ENCODE peak calls at places on chromosomes 12 and 14, in four cellular contexts. One of them, this sample, is unnamed.

GRCh38 chr12:70059373-70059772 is 183.9 kb upstream of the CNOT2 start:
- DNase-seq in H9: no peak
- DNase-seq in mesendoderm: no peak
- DNase-seq in IMR-90: no peak
- DNase-seq in this sample: no peak

GRCh38 chr12:79000501-79000900 is 135.9 kb downstream of the SYT1 start:
- DNase-seq in mesendoderm: no peak
- DNase-seq in H9: no peak
- DNase-seq in IMR-90: peak
- DNase-seq in this sample: no peak

GRCh38 chr12:90712671-90713070 is 242.3 kb downstream of the CCER1 start:
- DNase-seq in H9: no peak
- DNase-seq in mesendoderm: no peak
- DNase-seq in IMR-90: no peak
- DNase-seq in this sample: no peak

GRCh38 chr12:936377-937345 is 12.8 kb downstream of the RAD52 start:
- DNase-seq in IMR-90: no peak
- DNase-seq in mesendoderm: no peak
- DNase-seq in H9: no peak
- DNase-seq in this sample: no peak

GRCh38 chr12:82635263-82635662 is 51.4 kb upstream of the TMTC2 start:
- DNase-seq in H9: no peak
- DNase-seq in mesendoderm: no peak
- DNase-seq in IMR-90: no peak
- DNase-seq in this sample: no peak

GRCh38 chr12:121669525-121669908 is at the start of gene MORN3:
- DNase-seq in mesendoderm: peak
- DNase-seq in IMR-90: no peak
- DNase-seq in H9: no peak
- DNase-seq in this sample: no peak

GRCh38 chr12:7645395-7646177 is 20.1 kb downstream of the APOBEC1 start:
- DNase-seq in IMR-90: peak
- DNase-seq in H9: peak
- DNase-seq in mesendoderm: peak
- DNase-seq in this sample: no peak

GRCh38 chr12:22692964-22693555 is 68.1 kb downstream of the ETNK1 start:
- DNase-seq in mesendoderm: no peak
- DNase-seq in IMR-90: no peak
- DNase-seq in H9: no peak
- DNase-seq in this sample: no peak

GRCh38 chr14:54818201-54819133 is 84.2 kb downstream of the GCH1 start:
- DNase-seq in IMR-90: peak
- DNase-seq in mesendoderm: peak
- DNase-seq in H9: peak
- DNase-seq in this sample: peak

GRCh38 chr12:116955382-116956021 is 44.8 kb downstream of the FBXW8 start:
- DNase-seq in IMR-90: peak
- DNase-seq in mesendoderm: peak
- DNase-seq in H9: no peak
- DNase-seq in this sample: peak

GRCh38 chr12:128356547-128356946 is 89.6 kb downstream of the TMEM132C start:
- DNase-seq in IMR-90: no peak
- DNase-seq in H9: no peak
- DNase-seq in mesendoderm: no peak
- DNase-seq in this sample: no peak

GRCh38 chr14:73477618-73478266 is 13.0 kb upstream of the RIOX1 start:
- DNase-seq in mesendoderm: no peak
- DNase-seq in H9: no peak
- DNase-seq in IMR-90: peak
- DNase-seq in this sample: peak

GRCh38 chr14:67554341-67554740 is 21.3 kb downstream of the PLEKHH1 start:
- DNase-seq in H9: no peak
- DNase-seq in IMR-90: no peak
- DNase-seq in mesendoderm: no peak
- DNase-seq in this sample: no peak

GRCh38 chr14:55913324-55914035 is 204.7 kb upstream of the PELI2 start:
- DNase-seq in H9: no peak
- DNase-seq in mesendoderm: no peak
- DNase-seq in IMR-90: peak
- DNase-seq in this sample: no peak

GRCh38 chr12:116164263-116164817 is 113.2 kb downstream of the MED13L start:
- DNase-seq in mesendoderm: peak
- DNase-seq in H9: no peak
- DNase-seq in IMR-90: peak
- DNase-seq in this sample: no peak

GRCh38 chr12:96670334-96670899 is 181.0 kb downstream of the CFAP54 start:
- DNase-seq in mesendoderm: no peak
- DNase-seq in IMR-90: no peak
- DNase-seq in H9: no peak
- DNase-seq in this sample: peak

GRCh38 chr14:51501746-51502145 is 150.0 kb upstream of the FRMD6 start:
- DNase-seq in mesendoderm: no peak
- DNase-seq in H9: no peak
- DNase-seq in IMR-90: no peak
- DNase-seq in this sample: no peak

GRCh38 chr12:2765608-2766007 is 29.2 kb upstream of the FKBP4 start:
- DNase-seq in mesendoderm: no peak
- DNase-seq in H9: peak
- DNase-seq in IMR-90: no peak
- DNase-seq in this sample: no peak

GRCh38 chr12:106304001-106304421 is 1.5 kb downstream of the TCP11L2 start:
- DNase-seq in IMR-90: no peak
- DNase-seq in mesendoderm: no peak
- DNase-seq in H9: no peak
- DNase-seq in this sample: peak

GRCh38 chr12:120091371-120092090 is 25.0 kb downstream of the RAB35 start:
- DNase-seq in H9: no peak
- DNase-seq in IMR-90: no peak
- DNase-seq in mesendoderm: no peak
- DNase-seq in this sample: no peak

GRCh38 chr12:5022465-5023061 is 21.1 kb upstream of the KCNA5 start:
- DNase-seq in IMR-90: peak
- DNase-seq in H9: peak
- DNase-seq in mesendoderm: peak
- DNase-seq in this sample: peak

GRCh38 chr12:29733060-29733459 is 50.7 kb downstream of the TMTC1 start:
- DNase-seq in H9: no peak
- DNase-seq in IMR-90: peak
- DNase-seq in mesendoderm: no peak
- DNase-seq in this sample: no peak

GRCh38 chr12:14442221-14442881 is 76.9 kb downstream of the ATF7IP start:
- DNase-seq in H9: no peak
- DNase-seq in mesendoderm: no peak
- DNase-seq in IMR-90: no peak
- DNase-seq in this sample: no peak

GRCh38 chr12:45268672-45269406 is 52.9 kb downstream of the ANO6 start:
- DNase-seq in IMR-90: peak
- DNase-seq in H9: no peak
- DNase-seq in mesendoderm: peak
- DNase-seq in this sample: peak

GRCh38 chr14:24483604-24484252 is 24.3 kb downstream of the CMA1 start:
- DNase-seq in mesendoderm: peak
- DNase-seq in H9: no peak
- DNase-seq in IMR-90: peak
- DNase-seq in this sample: peak

GRCh38 chr12:113368331-113368730 is 9.9 kb downstream of the PLBD2 start:
- DNase-seq in IMR-90: no peak
- DNase-seq in H9: no peak
- DNase-seq in mesendoderm: peak
- DNase-seq in this sample: no peak

GRCh38 chr12:58916891-58917570 is 3.3 kb downstream of the LRIG3 start:
- DNase-seq in IMR-90: peak
- DNase-seq in H9: no peak
- DNase-seq in mesendoderm: peak
- DNase-seq in this sample: no peak

GRCh38 chr14:37150414-37150813 is 22.0 kb downstream of the SLC25A21 start:
- DNase-seq in mesendoderm: peak
- DNase-seq in IMR-90: peak
- DNase-seq in H9: no peak
- DNase-seq in this sample: peak

GRCh38 chr14:100419856-100420255 is 96.7 kb downstream of the SLC25A47 start:
- DNase-seq in H9: peak
- DNase-seq in IMR-90: no peak
- DNase-seq in mesendoderm: peak
- DNase-seq in this sample: no peak

GRCh38 chr14:100416081-100416480 is 92.9 kb downstream of the SLC25A47 start:
- DNase-seq in mesendoderm: no peak
- DNase-seq in IMR-90: no peak
- DNase-seq in H9: no peak
- DNase-seq in this sample: peak

GRCh38 chr14:100415226-100415625 is 92.1 kb downstream of the SLC25A47 start:
- DNase-seq in H9: no peak
- DNase-seq in IMR-90: no peak
- DNase-seq in mesendoderm: no peak
- DNase-seq in this sample: peak

GRCh38 chr14:100416921-100417451 is 93.8 kb downstream of the SLC25A47 start:
- DNase-seq in H9: no peak
- DNase-seq in IMR-90: peak
- DNase-seq in mesendoderm: peak
- DNase-seq in this sample: peak

DNA sequence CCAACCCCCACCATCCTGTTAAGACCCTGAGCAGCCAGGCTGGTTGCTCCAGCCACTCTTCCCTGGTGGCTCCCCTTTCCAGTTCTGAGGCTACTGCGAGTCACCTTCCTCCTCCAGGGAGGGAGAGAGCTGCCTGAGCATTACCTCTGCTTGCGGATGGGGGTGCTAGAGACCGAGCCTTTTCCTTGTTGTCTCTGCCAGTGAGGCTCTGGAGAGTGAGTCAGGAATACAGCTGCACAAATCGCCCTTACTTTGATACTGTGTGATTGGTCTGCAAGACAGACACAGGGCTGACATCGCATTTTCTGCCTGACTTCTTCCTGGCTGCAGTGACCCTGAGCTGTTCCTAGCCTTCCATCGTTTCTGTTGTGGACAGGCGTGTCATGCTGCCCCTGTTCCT is 94.3 kb downstream of the SLC25A47 start:
- DNase-seq in IMR-90: peak
- DNase-seq in H9: peak
- DNase-seq in mesendoderm: peak
- DNase-seq in this sample: peak
- H2AK5ac ChIP-seq in IMR-90: peak
- H2AK5ac ChIP-seq in H9: no peak
- H2AK5ac ChIP-seq in mesendoderm: no peak
- H2AK5ac ChIP-seq in this sample: no peak

GRCh38 chr12:54032627-54033100 is at the start of gene HOXC5:
- DNase-seq in IMR-90: peak
- DNase-seq in H9: peak
- DNase-seq in mesendoderm: peak
- DNase-seq in this sample: peak
- H2BK5ac ChIP-seq in IMR-90: no peak
- H2BK5ac ChIP-seq in H9: no peak
- H2BK5ac ChIP-seq in mesendoderm: no peak
- H2BK5ac ChIP-seq in this sample: no peak

GRCh38 chr14:61569783-61570182 is 125.5 kb upstream of the HIF1A start:
- DNase-seq in mesendoderm: no peak
- DNase-seq in H9: no peak
- DNase-seq in IMR-90: peak
- DNase-seq in this sample: no peak

GRCh38 chr14:61569308-61569707 is 126.0 kb upstream of the HIF1A start:
- DNase-seq in mesendoderm: no peak
- DNase-seq in IMR-90: no peak
- DNase-seq in H9: no peak
- DNase-seq in this sample: no peak

GRCh38 chr14:61570961-61571299 is 124.4 kb upstream of the HIF1A start:
- DNase-seq in H9: no peak
- DNase-seq in IMR-90: no peak
- DNase-seq in mesendoderm: no peak
- DNase-seq in this sample: no peak

GRCh38 chr14:61571931-61572330 is 123.4 kb upstream of the HIF1A start:
- DNase-seq in IMR-90: no peak
- DNase-seq in H9: no peak
- DNase-seq in mesendoderm: no peak
- DNase-seq in this sample: no peak

DNA sequence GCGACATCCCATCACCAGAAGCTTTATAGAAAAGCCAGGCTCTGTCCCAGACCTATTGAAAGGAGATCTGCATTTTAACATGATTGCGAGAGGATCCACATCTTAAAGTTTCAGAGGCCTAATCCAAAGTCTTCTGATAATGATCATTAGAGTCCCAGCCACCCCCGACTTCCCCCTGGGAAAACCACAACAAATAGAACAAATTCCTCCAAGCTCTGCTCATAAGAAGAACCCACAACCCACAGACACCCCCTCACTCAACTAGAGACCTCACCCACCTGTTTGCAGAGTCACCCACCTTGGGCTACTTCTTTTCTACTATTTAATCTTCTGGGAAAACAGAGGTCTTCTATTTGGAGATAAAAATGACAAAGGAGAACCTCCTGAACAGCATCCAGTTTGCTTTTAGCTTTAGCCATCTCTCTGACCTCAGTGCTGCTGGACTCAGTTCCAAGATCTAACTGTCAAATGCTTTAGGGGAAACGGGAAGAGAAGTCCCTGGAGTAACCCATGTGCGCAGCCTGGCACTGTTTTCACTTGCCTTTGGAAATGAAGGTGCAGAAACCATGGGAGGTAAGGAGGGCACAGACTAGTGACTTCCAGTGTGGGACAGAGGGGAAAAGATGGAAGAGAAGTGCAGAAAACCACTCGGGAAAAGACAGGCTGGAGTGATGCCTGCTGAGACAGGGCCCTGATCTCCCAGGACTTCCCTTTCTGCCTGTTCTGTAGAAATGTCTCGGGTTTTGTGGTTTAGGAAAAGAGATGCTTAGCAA is 124.9 kb upstream of the HIF1A start:
- DNase-seq in H9: no peak
- DNase-seq in IMR-90: peak
- DNase-seq in mesendoderm: no peak
- DNase-seq in this sample: no peak
- H2BK120ac ChIP-seq in H9: no peak
- H2BK120ac ChIP-seq in IMR-90: peak
- H2BK120ac ChIP-seq in mesendoderm: no peak
- H2BK120ac ChIP-seq in this sample: peak

GRCh38 chr12:49089831-49090773 is 4.5 kb downstream of the DHH start:
- DNase-seq in IMR-90: peak
- DNase-seq in H9: peak
- DNase-seq in mesendoderm: no peak
- DNase-seq in this sample: peak

GRCh38 chr12:49092816-49093406 is 1.7 kb downstream of the DHH start:
- DNase-seq in H9: no peak
- DNase-seq in IMR-90: no peak
- DNase-seq in mesendoderm: no peak
- DNase-seq in this sample: peak

GRCh38 chr12:49092086-49092815 is 2.4 kb downstream of the DHH start:
- DNase-seq in IMR-90: peak
- DNase-seq in mesendoderm: peak
- DNase-seq in H9: peak
- DNase-seq in this sample: no peak

GRCh38 chr12:49091056-49091835 is 3.4 kb downstream of the DHH start:
- DNase-seq in H9: peak
- DNase-seq in mesendoderm: no peak
- DNase-seq in IMR-90: no peak
- DNase-seq in this sample: no peak

DNA sequence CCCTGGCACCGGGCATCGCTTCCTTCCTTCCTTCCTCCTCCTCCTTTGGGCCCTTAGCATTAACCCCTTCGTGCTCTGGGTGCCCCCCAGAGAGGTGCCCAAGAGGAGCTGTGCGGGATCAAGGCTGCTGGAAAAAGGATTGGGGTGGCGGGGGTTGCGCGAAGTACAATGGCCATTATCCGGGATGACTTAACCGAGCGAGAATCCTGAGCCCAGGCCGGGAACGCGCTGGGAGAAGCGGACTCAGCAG is 2.8 kb downstream of the DHH start:
- DNase-seq in mesendoderm: no peak
- DNase-seq in IMR-90: peak
- DNase-seq in H9: no peak
- DNase-seq in this sample: peak
- H2AK5ac ChIP-seq in mesendoderm: no peak
- H2AK5ac ChIP-seq in IMR-90: no peak
- H2AK5ac ChIP-seq in H9: no peak
- H2AK5ac ChIP-seq in this sample: no peak